ENCODE peak calls at places on chromosomes 1 and 21, in six cellular contexts. S is bronchial epithelial cell, W is Calu3, T is fibroblast of mammary gland, F is nephron progenitor cell, B is heart left ventricle. L is an unnamed sample.

GRCh38 chr21:45129231-45129923 is 55.0 kb downstream of the ADARB1 start:
- DNase-seq in W (peak; percentile 11), F (no peak), B (peak; percentile 54), S (peak; percentile 46), T (peak; percentile 44), L (no peak)

GRCh38 chr1:223363856-223364684 is at the start of gene SUSD4:
- DNase-seq in W (peak; percentile 81), S (no peak), T (no peak), B (peak; percentile 29), F (peak; percentile 72), L (peak; percentile 55)

GRCh38 chr1:29668761-29669487 is 432.6 kb downstream of the PTPRU start:
- DNase-seq in T (no peak), F (no peak), W (no peak), S (no peak), B (no peak), L (no peak)

GRCh38 chr1:10762875-10763274 is 33.6 kb downstream of the CASZ1 start:
- DNase-seq in T (no peak), B (no peak), W (no peak), S (no peak), F (no peak), L (no peak)

GRCh38 chr1:232039303-232039702 is 412.7 kb downstream of the DISC1 start:
- DNase-seq in W (no peak), S (peak; percentile 49), F (no peak), B (no peak), T (peak; percentile 19), L (no peak)

GRCh38 chr1:30697571-30697970 is 25.8 kb downstream of the MATN1 start:
- DNase-seq in T (no peak), F (no peak), W (no peak), S (no peak), B (no peak), L (no peak)

GRCh38 chr1:56411484-56412180 is 167.7 kb downstream of the PLPP3 start:
- DNase-seq in F (no peak), W (no peak), B (peak; percentile 58), S (no peak), T (peak; percentile 21), L (no peak)

GRCh38 chr1:248901578-248901977 is 4.5 kb upstream of the PGBD2 start:
- DNase-seq in F (no peak), S (no peak), W (no peak), B (no peak), T (no peak), L (no peak)

GRCh38 chr1:44811714-44812151 is 3.4 kb downstream of the BTBD19 start:
- DNase-seq in T (peak; percentile 92), W (peak; percentile 20), B (no peak), S (no peak), F (no peak), L (no peak)

GRCh38 chr21:33383056-33383888 is 19.9 kb upstream of the IFNGR2 start:
- DNase-seq in F (no peak), B (peak; percentile 65), T (peak; percentile 93), S (peak; percentile 97), W (peak; percentile 76), L (no peak)

GRCh38 chr1:21622466-21623315 is 46.5 kb downstream of the RAP1GAP start:
- DNase-seq in F (peak; percentile 82), S (no peak), W (peak; percentile 75), B (no peak), T (no peak), L (peak; percentile 42)

GRCh38 chr1:205714190-205714905 is 34.0 kb upstream of the SLC45A3 start:
- DNase-seq in T (peak; percentile 58), W (no peak), S (peak; percentile 51), F (no peak), B (no peak), L (no peak)

GRCh38 chr1:26826261-26827201 is at the start of gene ZDHHC18:
- DNase-seq in T (peak; percentile 30), B (peak; percentile 79), S (no peak), W (peak; percentile 74), F (peak; percentile 82), L (peak; percentile 83)

GRCh38 chr1:85584264-85584781 is 3.8 kb downstream of the CCN1 start:
- DNase-seq in T (peak; percentile 92), F (no peak), S (peak; percentile 90), B (no peak), W (no peak), L (no peak)

GRCh38 chr1:234336359-234336758 is 36.9 kb upstream of the COA6 start:
- DNase-seq in F (no peak), B (no peak), S (no peak), T (no peak), W (no peak), L (no peak)

GRCh38 chr21:39776589-39776988 is 31.6 kb downstream of the IGSF5 start:
- DNase-seq in B (no peak), W (no peak), T (no peak), S (no peak), F (no peak), L (no peak)

GRCh38 chr1:33317946-33318345 is 3.0 kb downstream of the A3GALT2 start:
- DNase-seq in F (no peak), S (no peak), B (no peak), W (no peak), T (no peak), L (no peak)

GRCh38 chr1:206912445-206913095 is 9.2 kb downstream of the FCMR start:
- DNase-seq in F (peak; percentile 62), B (peak; percentile 73), T (peak; percentile 79), W (peak; percentile 82), S (peak; percentile 75), L (peak; percentile 67)
- TF ChIP-seq CTCF in F (peak; percentile 73), B (peak; percentile 75), T (peak; percentile 80), W (peak; percentile 84), S (peak; percentile 73), L (peak; percentile 90)

DNA sequence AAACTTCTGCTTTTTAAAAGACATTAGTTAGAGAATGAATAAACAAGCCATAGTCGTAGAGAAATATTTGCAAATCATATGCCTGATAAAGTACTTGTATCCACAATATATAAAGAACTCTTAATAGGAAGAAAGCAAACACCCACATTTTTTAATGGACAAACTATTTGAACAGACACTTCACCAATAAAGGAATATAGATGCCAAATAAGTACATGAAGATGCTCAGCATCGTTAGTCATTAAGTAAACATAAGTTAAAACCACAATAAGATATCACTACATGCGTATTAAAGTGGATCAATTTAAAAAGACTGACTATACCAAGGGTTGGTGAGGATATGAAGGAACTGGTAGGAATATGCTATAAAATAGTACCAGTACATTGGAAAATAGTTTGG is 142.3 kb upstream of the ZC3H11B start:
- DNase-seq in F (no peak), W (no peak), B (no peak), T (no peak), S (no peak), L (no peak)
- TF ChIP-seq CTCF in F (no peak), W (no peak), B (no peak), T (no peak), S (no peak), L (no peak)

DNA sequence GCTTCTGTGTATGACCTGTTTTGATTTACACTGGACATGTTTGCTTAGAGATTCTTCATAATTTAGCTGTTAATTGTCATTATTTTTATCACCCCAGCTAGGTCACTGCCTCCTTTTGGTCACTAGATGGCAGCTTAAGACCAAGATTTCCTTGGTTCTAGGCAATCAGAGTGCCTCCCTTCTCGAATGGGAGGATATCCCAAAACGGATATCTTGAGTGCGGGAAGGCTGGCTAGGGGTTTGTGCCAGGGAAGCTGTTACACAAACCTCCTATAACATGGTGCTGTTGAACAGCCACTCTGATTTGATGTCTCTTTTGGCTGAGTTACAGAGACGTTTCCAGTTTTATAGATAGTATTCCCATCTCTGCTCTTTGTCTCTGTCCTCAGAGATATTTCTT is 283.5 kb downstream of the S1PR1 start:
- DNase-seq in S (peak; percentile 43), T (peak; percentile 48), W (peak; percentile 2), F (peak; percentile 29), B (no peak), L (peak; percentile 40)
- TF ChIP-seq CTCF in S (peak; percentile 63), T (peak; percentile 82), W (peak; percentile 23), F (peak; percentile 85), B (peak; percentile 50), L (peak; percentile 74)

DNA sequence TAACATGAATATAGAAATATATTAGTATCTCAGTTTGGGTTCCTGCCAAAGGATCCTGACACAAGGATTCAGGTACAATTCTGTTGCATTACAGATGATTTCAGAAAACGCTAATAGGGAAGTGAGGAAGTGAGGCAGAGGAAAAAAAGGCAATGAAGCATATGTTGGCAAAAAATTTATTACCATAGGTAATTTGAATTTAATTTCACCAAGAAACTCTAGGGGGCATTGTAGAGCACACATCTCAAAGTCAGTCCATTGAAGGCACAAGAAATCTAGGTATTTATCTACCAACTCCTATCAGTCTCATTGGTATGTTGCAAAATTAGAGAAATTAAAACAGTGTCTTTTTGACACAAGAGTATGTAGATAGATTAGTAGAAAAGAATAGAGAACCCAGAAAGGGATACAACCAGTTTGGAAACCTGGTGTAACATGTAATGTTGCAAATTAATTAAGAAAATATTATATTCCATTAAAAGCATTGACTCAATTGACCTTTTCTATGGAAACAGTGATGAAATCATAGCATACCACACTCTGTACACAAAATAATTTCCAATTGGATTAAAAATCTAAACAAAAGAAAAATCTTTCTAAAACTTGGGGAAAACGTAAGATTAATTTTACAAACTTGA is 104.9 kb upstream of the SNX7 start:
- DNase-seq in F (no peak), T (peak; percentile 51), S (peak; percentile 64), B (no peak), W (no peak), L (no peak)
- TF ChIP-seq CTCF in F (peak; percentile 52), T (peak; percentile 60), S (peak; percentile 52), B (no peak), W (no peak), L (peak; percentile 81)